ENCODE peak calls at places on chromosomes 4 and X, in six cellular contexts. I, F, V, Q, K and X are unnamed samples.

GRCh38 chr4:113394730-113395530 is 345.5 kb downstream of the ANK2 start:
- DNase-seq in I (peak), F (peak), V (peak), Q (peak), K (no peak), X (no peak)

GRCh38 chrX:4253092-4253491 is 539.6 kb upstream of the PRKX start:
- DNase-seq in I (no peak), F (no peak), V (no peak), Q (no peak), K (no peak), X (no peak)

GRCh38 chrX:134388161-134389109 is 71.5 kb upstream of the HPRT1 start:
- DNase-seq in I (no peak), F (no peak), V (no peak), Q (no peak), K (no peak), X (no peak)

GRCh38 chr4:54541426-54542118 is 116.2 kb upstream of the KIT start:
- DNase-seq in I (no peak), F (no peak), V (no peak), Q (peak), K (no peak), X (no peak)

GRCh38 chr4:13829457-13829856 is 201.9 kb upstream of the BOD1L1 start:
- DNase-seq in I (no peak), F (no peak), V (no peak), Q (no peak), K (no peak), X (no peak)

GRCh38 chrX:9899640-9900075 is 67.5 kb upstream of the CLDN34 start:
- DNase-seq in I (peak), F (no peak), V (peak), Q (no peak), K (no peak), X (peak)

GRCh38 chr4:76533314-76533713 is 98.3 kb downstream of the SHROOM3 start:
- DNase-seq in I (no peak), F (no peak), V (no peak), Q (no peak), K (no peak), X (no peak)

GRCh38 chr4:78644744-78645330 is 93.3 kb downstream of the ANXA3 start:
- DNase-seq in I (peak), F (peak), V (peak), Q (peak), K (no peak), X (peak)

GRCh38 chr4:159224412-159224811 is 121.5 kb downstream of the RAPGEF2 start:
- DNase-seq in I (no peak), F (no peak), V (no peak), Q (no peak), K (no peak), X (no peak)

GRCh38 chr4:74328501-74328900 is 20.2 kb downstream of the EPGN start:
- DNase-seq in I (no peak), F (no peak), V (no peak), Q (no peak), K (no peak), X (no peak)

GRCh38 chr4:116734178-116734577 is 351.2 kb downstream of the TRAM1L1 start:
- DNase-seq in I (no peak), F (no peak), V (no peak), Q (no peak), K (no peak), X (no peak)

GRCh38 chr4:39446842-39447573 is 11.7 kb downstream of the RPL9 start:
- DNase-seq in I (no peak), F (peak), V (peak), Q (peak), K (no peak), X (peak)

GRCh38 chr4:138275216-138275615 is 33.1 kb upstream of the SLC7A11 start:
- DNase-seq in I (no peak), F (no peak), V (no peak), Q (no peak), K (no peak), X (no peak)

GRCh38 chr4:54614094-54614493 is 43.7 kb upstream of the KIT start:
- DNase-seq in I (no peak), F (no peak), V (no peak), Q (no peak), K (no peak), X (no peak)

GRCh38 chrX:103918050-103918449 is 44.4 kb upstream of the TMSB15B start:
- DNase-seq in I (peak), F (peak), V (peak), Q (peak), K (peak), X (peak)

GRCh38 chr4:20618010-20618409 is 82.2 kb upstream of the PACRGL start:
- DNase-seq in I (no peak), F (peak), V (no peak), Q (no peak), K (no peak), X (peak)

GRCh38 chrX:151019837-151020236 is 36.7 kb downstream of the HMGB3 start:
- DNase-seq in I (no peak), F (peak), V (peak), Q (peak), K (no peak), X (no peak)

GRCh38 chr4:141210168-141210567 is 10.5 kb upstream of the ZNF330 start:
- DNase-seq in I (no peak), F (no peak), V (no peak), Q (no peak), K (no peak), X (no peak)

DNA sequence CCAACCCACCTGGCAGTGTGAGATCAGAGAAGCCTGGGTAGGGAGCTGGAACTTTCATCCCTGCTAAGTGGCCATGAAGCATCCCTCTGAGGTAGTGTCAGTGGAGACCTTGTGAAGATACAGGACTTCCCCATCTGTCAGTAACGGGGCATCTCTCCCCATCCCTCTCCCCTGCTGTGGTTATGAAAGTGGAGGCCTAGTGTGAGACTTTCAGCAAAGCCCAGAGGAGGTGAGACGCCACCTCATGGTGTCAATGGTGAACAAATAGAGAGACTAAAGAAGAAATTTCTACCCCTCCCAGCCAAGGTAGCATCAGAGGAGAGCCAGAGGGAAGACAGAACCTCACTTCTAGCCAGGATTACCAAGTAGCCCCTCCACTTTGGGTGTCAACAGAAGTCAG is 150.2 kb downstream of the VEGFC start:
- DNase-seq in I (peak), F (no peak), V (no peak), Q (no peak), K (no peak), X (no peak)
- H3K27ac ChIP-seq in I (no peak), F (no peak), V (no peak), Q (no peak), K (no peak), X (no peak)

GRCh38 chrX:40513012-40513411 is 67.8 kb upstream of the ATP6AP2 start:
- DNase-seq in I (no peak), F (no peak), V (no peak), Q (no peak), K (no peak), X (no peak)

GRCh38 chrX:40511258-40511657 is 69.5 kb upstream of the ATP6AP2 start:
- DNase-seq in I (no peak), F (no peak), V (no peak), Q (no peak), K (no peak), X (no peak)

GRCh38 chrX:40514376-40514775 is 66.4 kb upstream of the ATP6AP2 start:
- DNase-seq in I (no peak), F (no peak), V (peak), Q (no peak), K (no peak), X (no peak)

GRCh38 chrX:40508560-40508959 is 72.2 kb upstream of the ATP6AP2 start:
- DNase-seq in I (no peak), F (no peak), V (no peak), Q (no peak), K (no peak), X (no peak)

GRCh38 chrX:40513835-40514234 is 66.9 kb upstream of the ATP6AP2 start:
- DNase-seq in I (no peak), F (no peak), V (peak), Q (no peak), K (no peak), X (no peak)
- H3K27ac ChIP-seq in I (no peak), F (no peak), V (no peak), Q (no peak), K (no peak), X (no peak)

GRCh38 chr4:3244747-3245146 is 4.2 kb upstream of the MSANTD1 start:
- DNase-seq in I (no peak), F (no peak), V (no peak), Q (no peak), K (no peak), X (no peak)

GRCh38 chr4:3241905-3242304 is 7.1 kb upstream of the MSANTD1 start:
- DNase-seq in I (no peak), F (peak), V (peak), Q (no peak), K (no peak), X (no peak)

GRCh38 chr4:3240936-3241522 is 7.9 kb upstream of the MSANTD1 start:
- DNase-seq in I (no peak), F (no peak), V (no peak), Q (no peak), K (no peak), X (no peak)

GRCh38 chr4:3244002-3244401 is 5.0 kb upstream of the MSANTD1 start:
- DNase-seq in I (no peak), F (no peak), V (no peak), Q (no peak), K (no peak), X (no peak)

GRCh38 chr4:3243066-3243775 is 5.7 kb upstream of the MSANTD1 start:
- DNase-seq in I (no peak), F (no peak), V (no peak), Q (no peak), K (no peak), X (no peak)
- H3K27ac ChIP-seq in I (no peak), F (no peak), V (no peak), Q (no peak), K (no peak), X (no peak)

DNA sequence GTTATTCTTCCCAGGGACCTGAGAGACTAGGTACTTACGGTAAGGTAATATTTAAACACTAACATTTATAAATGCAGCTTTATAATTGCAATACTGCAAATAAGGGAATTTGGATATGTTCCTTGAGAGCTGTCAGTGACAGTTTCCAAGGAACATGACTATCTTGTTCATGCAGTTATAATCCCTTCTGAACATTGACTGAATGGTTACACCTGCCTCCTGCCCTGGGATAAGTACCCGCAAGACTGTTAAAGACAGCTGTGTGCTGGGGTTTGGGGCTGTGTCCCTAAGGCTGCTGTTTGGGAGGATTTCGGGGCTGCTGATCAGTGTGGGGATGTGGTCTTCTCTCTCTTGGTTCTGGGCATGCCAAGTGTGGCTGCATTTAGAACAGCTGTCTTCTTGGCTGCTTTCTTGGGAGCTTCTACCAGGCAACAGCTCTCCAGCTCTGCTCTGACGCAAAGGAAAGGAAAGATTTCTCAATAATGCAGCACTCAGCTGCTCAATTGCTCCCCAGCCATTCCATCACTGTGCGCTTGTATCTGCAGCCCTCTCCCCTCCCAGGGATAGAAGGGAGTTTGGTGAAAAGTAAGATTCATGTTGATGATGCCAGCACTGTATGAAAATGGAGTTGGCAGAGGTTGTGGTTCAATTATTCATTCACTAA is 298.8 kb upstream of the TAPT1 start:
- DNase-seq in I (no peak), F (peak), V (peak), Q (no peak), K (no peak), X (no peak)
- H3K27ac ChIP-seq in I (no peak), F (no peak), V (no peak), Q (no peak), K (no peak), X (no peak)

GRCh38 chr4:1417522-1418390 is 11.5 kb upstream of the NKX1-1 start:
- DNase-seq in I (peak), F (no peak), V (no peak), Q (no peak), K (no peak), X (no peak)
- H3K27ac ChIP-seq in I (no peak), F (no peak), V (no peak), Q (no peak), K (no peak), X (no peak)

DNA sequence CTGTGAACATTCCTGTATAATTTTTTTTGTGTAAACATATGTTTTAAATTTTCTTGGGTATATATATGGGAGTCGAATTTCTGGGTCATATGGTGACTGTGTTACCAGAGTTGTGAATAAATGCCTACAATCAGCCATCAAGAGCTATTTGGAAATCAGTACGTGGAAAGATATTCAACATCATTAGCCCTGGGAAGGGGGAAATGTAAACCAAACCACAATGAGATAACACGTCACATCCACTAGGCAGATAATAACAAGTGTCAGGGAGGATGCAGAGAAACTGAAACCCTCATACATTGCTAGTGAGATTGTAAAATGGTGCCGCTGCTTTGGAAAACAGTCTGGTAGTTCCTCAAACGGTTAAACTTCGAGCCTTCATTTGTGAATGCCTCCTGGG is 43.9 kb downstream of the LUZP4 start:
- DNase-seq in I (no peak), F (no peak), V (peak), Q (no peak), K (no peak), X (no peak)
- H3K27ac ChIP-seq in I (no peak), F (no peak), V (no peak), Q (no peak), K (no peak), X (no peak)

DNA sequence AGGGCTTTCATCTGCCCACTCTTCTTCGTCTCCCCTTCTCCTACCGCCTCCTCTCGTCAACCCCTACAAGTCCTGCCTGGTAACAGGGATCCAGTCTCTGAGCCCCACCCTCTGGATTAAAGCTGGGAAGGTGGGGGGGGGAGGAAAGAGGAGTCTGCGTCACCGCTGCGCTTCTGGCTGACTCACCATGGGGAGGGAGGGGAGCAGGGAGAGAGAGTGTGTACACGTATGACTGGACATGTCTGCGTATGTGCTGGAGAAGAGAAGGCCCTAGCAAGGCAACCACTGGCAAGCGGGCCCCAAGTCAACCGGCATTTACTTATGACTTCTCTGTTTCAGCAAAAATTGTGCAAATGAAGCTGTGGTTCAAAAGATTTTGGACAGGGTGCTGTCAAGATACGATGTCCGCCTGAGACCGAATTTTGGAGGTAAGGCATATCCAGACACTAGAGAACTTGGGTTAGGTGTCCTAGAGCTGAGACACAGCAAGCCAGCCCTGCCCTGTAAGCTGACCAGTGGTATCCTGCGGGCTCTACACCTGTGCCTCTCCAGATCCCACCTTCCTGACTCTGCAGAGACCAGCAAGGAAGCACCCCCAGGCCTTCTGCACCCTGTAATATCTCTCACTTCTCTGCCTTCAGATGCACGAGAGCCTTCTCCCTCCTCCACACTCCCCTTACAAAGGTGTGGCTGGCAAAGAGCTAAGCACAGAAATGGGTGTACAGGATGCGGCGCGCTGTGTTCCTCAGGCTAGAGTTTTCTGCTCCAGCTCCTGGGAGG is 2.5 kb downstream of the GABRQ start:
- DNase-seq in I (peak), F (peak), V (peak), Q (no peak), K (peak), X (no peak)
- H3K27ac ChIP-seq in I (peak), F (no peak), V (no peak), Q (no peak), K (no peak), X (no peak)